ENCODE peak calls at places on chromosomes 6 and 20, in five cellular contexts. One of them, this sample, is unnamed. For H3K9me3, the result is how much of the 10 kb centered on the place peaks cover.

GRCh38 chr6:15763364-15763763 is 100.5 kb upstream of the DTNBP1 start:
- DNase-seq in fibroblast of lung: no peak
- DNase-seq in right cardiac atrium: no peak
- DNase-seq in pancreas: no peak
- DNase-seq in CD4-positive, CD25-positive, alpha-beta regulatory T cell: no peak
- DNase-seq in this sample: no peak

GRCh38 chr20:62662422-62662821 is 20.1 kb downstream of the SLCO4A1 start:
- DNase-seq in pancreas: no peak
- DNase-seq in right cardiac atrium: no peak
- DNase-seq in fibroblast of lung: peak
- DNase-seq in CD4-positive, CD25-positive, alpha-beta regulatory T cell: no peak
- DNase-seq in this sample: no peak

GRCh38 chr6:52953911-52954839 is 40.9 kb downstream of the GSTA4 start:
- DNase-seq in right cardiac atrium: no peak
- DNase-seq in fibroblast of lung: peak
- DNase-seq in pancreas: no peak
- DNase-seq in CD4-positive, CD25-positive, alpha-beta regulatory T cell: no peak
- DNase-seq in this sample: no peak

GRCh38 chr6:11738681-11739375 is 39.8 kb downstream of the ADTRP start:
- DNase-seq in CD4-positive, CD25-positive, alpha-beta regulatory T cell: no peak
- DNase-seq in fibroblast of lung: no peak
- DNase-seq in pancreas: no peak
- DNase-seq in right cardiac atrium: no peak
- DNase-seq in this sample: no peak

GRCh38 chr20:61765081-61765870 is 300.4 kb downstream of the TAF4 start:
- DNase-seq in pancreas: no peak
- DNase-seq in fibroblast of lung: no peak
- DNase-seq in CD4-positive, CD25-positive, alpha-beta regulatory T cell: no peak
- DNase-seq in right cardiac atrium: no peak
- DNase-seq in this sample: no peak

GRCh38 chr6:27031302-27031701 is 216.2 kb upstream of the PRSS16 start:
- DNase-seq in right cardiac atrium: no peak
- DNase-seq in fibroblast of lung: peak
- DNase-seq in pancreas: no peak
- DNase-seq in CD4-positive, CD25-positive, alpha-beta regulatory T cell: no peak
- DNase-seq in this sample: no peak

GRCh38 chr20:40843251-40843650 is 154.2 kb upstream of the MAFB start:
- DNase-seq in pancreas: no peak
- DNase-seq in right cardiac atrium: no peak
- DNase-seq in fibroblast of lung: no peak
- DNase-seq in CD4-positive, CD25-positive, alpha-beta regulatory T cell: no peak
- DNase-seq in this sample: no peak

GRCh38 chr20:8246153-8246552 is 114.1 kb downstream of the PLCB1 start:
- DNase-seq in CD4-positive, CD25-positive, alpha-beta regulatory T cell: no peak
- DNase-seq in right cardiac atrium: no peak
- DNase-seq in pancreas: no peak
- DNase-seq in fibroblast of lung: no peak
- DNase-seq in this sample: no peak

GRCh38 chr6:68502946-68503345 is 132.1 kb upstream of the ADGRB3 start:
- DNase-seq in pancreas: no peak
- DNase-seq in CD4-positive, CD25-positive, alpha-beta regulatory T cell: no peak
- DNase-seq in fibroblast of lung: no peak
- DNase-seq in right cardiac atrium: no peak
- DNase-seq in this sample: no peak

GRCh38 chr6:72865467-72865866 is 243.6 kb downstream of the KCNQ5 start:
- DNase-seq in pancreas: no peak
- DNase-seq in CD4-positive, CD25-positive, alpha-beta regulatory T cell: no peak
- DNase-seq in fibroblast of lung: peak
- DNase-seq in right cardiac atrium: no peak
- DNase-seq in this sample: no peak

GRCh38 chr6:87628881-87629280 is 38.9 kb downstream of the ORC3 start:
- DNase-seq in right cardiac atrium: no peak
- DNase-seq in CD4-positive, CD25-positive, alpha-beta regulatory T cell: no peak
- DNase-seq in fibroblast of lung: peak
- DNase-seq in pancreas: no peak
- DNase-seq in this sample: peak

GRCh38 chr6:44837741-44838140 is 450.2 kb downstream of the CDC5L start:
- DNase-seq in right cardiac atrium: no peak
- DNase-seq in CD4-positive, CD25-positive, alpha-beta regulatory T cell: no peak
- DNase-seq in pancreas: no peak
- DNase-seq in fibroblast of lung: no peak
- DNase-seq in this sample: no peak

GRCh38 chr20:59767656-59768055 is 163.3 kb downstream of the PHACTR3 start:
- DNase-seq in right cardiac atrium: no peak
- DNase-seq in CD4-positive, CD25-positive, alpha-beta regulatory T cell: no peak
- DNase-seq in pancreas: no peak
- DNase-seq in fibroblast of lung: no peak
- DNase-seq in this sample: no peak

GRCh38 chr6:37714836-37715425 is 17.2 kb upstream of the MDGA1 start:
- DNase-seq in CD4-positive, CD25-positive, alpha-beta regulatory T cell: no peak
- DNase-seq in pancreas: no peak
- DNase-seq in right cardiac atrium: no peak
- DNase-seq in fibroblast of lung: peak
- DNase-seq in this sample: no peak

GRCh38 chr6:3592371-3592941 is 135.6 kb upstream of the SLC22A23 start:
- DNase-seq in right cardiac atrium: no peak
- DNase-seq in fibroblast of lung: peak
- DNase-seq in pancreas: no peak
- DNase-seq in CD4-positive, CD25-positive, alpha-beta regulatory T cell: no peak
- DNase-seq in this sample: no peak

GRCh38 chr20:41470362-41471095 is 103.9 kb upstream of the EMILIN3 start:
- DNase-seq in pancreas: no peak
- DNase-seq in fibroblast of lung: no peak
- DNase-seq in CD4-positive, CD25-positive, alpha-beta regulatory T cell: no peak
- DNase-seq in right cardiac atrium: no peak
- DNase-seq in this sample: no peak

GRCh38 chr6:111260570-111261298 is 173.4 kb downstream of the SLC16A10 start:
- DNase-seq in fibroblast of lung: peak
- DNase-seq in right cardiac atrium: no peak
- DNase-seq in pancreas: no peak
- DNase-seq in CD4-positive, CD25-positive, alpha-beta regulatory T cell: no peak
- DNase-seq in this sample: no peak

GRCh38 chr6:71127374-71127773 is 161.2 kb upstream of the OGFRL1 start:
- DNase-seq in fibroblast of lung: peak
- DNase-seq in right cardiac atrium: no peak
- DNase-seq in pancreas: no peak
- DNase-seq in CD4-positive, CD25-positive, alpha-beta regulatory T cell: no peak
- DNase-seq in this sample: no peak

GRCh38 chr6:12605888-12606345 is 110.7 kb upstream of the PHACTR1 start:
- DNase-seq in CD4-positive, CD25-positive, alpha-beta regulatory T cell: peak
- DNase-seq in fibroblast of lung: peak
- DNase-seq in pancreas: peak
- DNase-seq in right cardiac atrium: no peak
- DNase-seq in this sample: peak

GRCh38 chr6:13445005-13445743 is 42.2 kb downstream of the GFOD1 start:
- DNase-seq in pancreas: peak
- DNase-seq in right cardiac atrium: peak
- DNase-seq in fibroblast of lung: peak
- DNase-seq in CD4-positive, CD25-positive, alpha-beta regulatory T cell: no peak
- DNase-seq in this sample: no peak

GRCh38 chr20:33568378-33569289 is 78.7 kb downstream of the CBFA2T2 start:
- DNase-seq in fibroblast of lung: no peak
- DNase-seq in CD4-positive, CD25-positive, alpha-beta regulatory T cell: no peak
- DNase-seq in right cardiac atrium: peak
- DNase-seq in pancreas: no peak
- DNase-seq in this sample: peak

GRCh38 chr6:42104095-42104806 is 38.2 kb downstream of the C6orf132 start:
- DNase-seq in CD4-positive, CD25-positive, alpha-beta regulatory T cell: peak
- DNase-seq in fibroblast of lung: peak
- DNase-seq in right cardiac atrium: peak
- DNase-seq in pancreas: no peak
- DNase-seq in this sample: peak
- H3K4me3 ChIP-seq in CD4-positive, CD25-positive, alpha-beta regulatory T cell: peak
- H3K4me3 ChIP-seq in fibroblast of lung: no peak
- H3K4me3 ChIP-seq in right cardiac atrium: peak
- H3K4me3 ChIP-seq in pancreas: peak
- H3K4me3 ChIP-seq in this sample: peak

DNA sequence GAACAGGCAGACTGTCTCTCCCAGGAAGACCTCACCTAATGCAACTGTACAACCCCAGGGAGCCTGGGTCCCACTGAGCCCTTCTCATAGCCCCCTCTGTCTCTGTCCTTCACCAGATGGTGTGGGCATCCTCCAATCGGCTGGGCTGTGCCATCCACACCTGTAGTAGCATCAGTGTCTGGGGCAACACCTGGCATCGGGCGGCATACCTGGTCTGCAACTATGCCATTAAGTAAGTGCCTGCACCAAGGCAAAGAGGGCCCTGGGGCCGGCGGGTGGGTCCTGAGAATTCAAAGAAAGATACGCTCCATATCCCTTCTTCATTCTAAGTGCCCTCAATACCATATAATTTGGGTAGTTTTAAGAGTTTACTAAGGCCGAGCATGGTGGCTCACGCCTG is 8.3 kb downstream of the R3HDML start:
- DNase-seq in right cardiac atrium: no peak
- DNase-seq in pancreas: no peak
- DNase-seq in fibroblast of lung: no peak
- DNase-seq in CD4-positive, CD25-positive, alpha-beta regulatory T cell: no peak
- DNase-seq in this sample: no peak
- H3K9me3 ChIP-seq in right cardiac atrium: under half
- H3K9me3 ChIP-seq in pancreas: under half
- H3K9me3 ChIP-seq in fibroblast of lung: under half
- H3K9me3 ChIP-seq in CD4-positive, CD25-positive, alpha-beta regulatory T cell: under half
- H3K9me3 ChIP-seq in this sample: under half

GRCh38 chr6:170445487-170445886 is 107.6 kb downstream of the PSMB1 start:
- DNase-seq in pancreas: no peak
- DNase-seq in CD4-positive, CD25-positive, alpha-beta regulatory T cell: no peak
- DNase-seq in right cardiac atrium: no peak
- DNase-seq in fibroblast of lung: no peak
- DNase-seq in this sample: no peak

GRCh38 chr6:170447561-170447930 is 105.6 kb downstream of the PSMB1 start:
- DNase-seq in fibroblast of lung: no peak
- DNase-seq in CD4-positive, CD25-positive, alpha-beta regulatory T cell: no peak
- DNase-seq in right cardiac atrium: no peak
- DNase-seq in pancreas: no peak
- DNase-seq in this sample: no peak

GRCh38 chr6:170444811-170445211 is 108.3 kb downstream of the PSMB1 start:
- DNase-seq in CD4-positive, CD25-positive, alpha-beta regulatory T cell: no peak
- DNase-seq in fibroblast of lung: no peak
- DNase-seq in pancreas: no peak
- DNase-seq in right cardiac atrium: no peak
- DNase-seq in this sample: no peak

GRCh38 chr6:170446841-170447560 is 106.1 kb downstream of the PSMB1 start:
- DNase-seq in CD4-positive, CD25-positive, alpha-beta regulatory T cell: no peak
- DNase-seq in fibroblast of lung: no peak
- DNase-seq in pancreas: no peak
- DNase-seq in right cardiac atrium: no peak
- DNase-seq in this sample: no peak

DNA sequence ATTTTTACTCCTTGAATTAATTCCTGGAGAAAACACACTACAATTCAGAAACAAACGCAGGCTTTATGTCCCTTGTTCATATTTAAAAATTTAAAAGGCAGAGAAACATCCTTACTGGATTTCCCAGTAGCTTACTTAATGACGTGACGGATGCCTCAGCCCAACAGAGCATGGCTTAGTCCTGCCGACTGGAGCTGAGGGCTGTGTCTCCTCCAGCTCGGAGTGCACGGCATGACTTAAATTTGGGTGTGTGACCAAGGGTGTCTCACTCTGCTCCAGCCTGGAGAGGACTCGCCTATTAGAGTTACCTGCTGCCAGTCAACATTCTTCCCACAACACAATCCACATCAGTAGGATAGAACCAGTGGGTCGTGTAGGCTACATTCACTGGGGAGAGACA is 107.1 kb downstream of the PSMB1 start:
- DNase-seq in fibroblast of lung: no peak
- DNase-seq in pancreas: no peak
- DNase-seq in right cardiac atrium: no peak
- DNase-seq in CD4-positive, CD25-positive, alpha-beta regulatory T cell: no peak
- DNase-seq in this sample: no peak
- H3K4me3 ChIP-seq in fibroblast of lung: no peak
- H3K4me3 ChIP-seq in pancreas: no peak
- H3K4me3 ChIP-seq in right cardiac atrium: no peak
- H3K4me3 ChIP-seq in CD4-positive, CD25-positive, alpha-beta regulatory T cell: no peak
- H3K4me3 ChIP-seq in this sample: no peak

DNA sequence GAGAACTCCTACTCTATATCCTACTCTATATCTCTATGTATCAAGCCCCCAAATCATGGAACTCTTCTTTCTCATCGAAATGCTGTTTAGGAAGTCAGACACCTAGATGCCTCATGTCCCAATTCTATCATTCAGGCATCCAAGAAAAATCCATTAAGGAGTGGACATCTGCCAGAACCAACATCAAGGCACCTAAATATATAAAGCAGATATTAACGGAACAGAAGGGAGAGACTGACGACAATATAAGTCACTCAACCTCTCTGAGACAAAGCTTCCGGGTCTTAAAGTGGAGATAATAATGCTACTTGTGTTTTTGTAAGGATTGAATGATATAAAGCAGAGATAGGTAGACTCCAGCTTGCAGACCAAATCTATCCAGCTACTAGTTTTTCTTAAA is 241.5 kb downstream of the NFATC2 start:
- DNase-seq in pancreas: no peak
- DNase-seq in CD4-positive, CD25-positive, alpha-beta regulatory T cell: no peak
- DNase-seq in fibroblast of lung: no peak
- DNase-seq in right cardiac atrium: no peak
- DNase-seq in this sample: no peak
- H3K9me3 ChIP-seq in pancreas: under half
- H3K9me3 ChIP-seq in CD4-positive, CD25-positive, alpha-beta regulatory T cell: under half
- H3K9me3 ChIP-seq in fibroblast of lung: under half
- H3K9me3 ChIP-seq in right cardiac atrium: under half
- H3K9me3 ChIP-seq in this sample: under half

DNA sequence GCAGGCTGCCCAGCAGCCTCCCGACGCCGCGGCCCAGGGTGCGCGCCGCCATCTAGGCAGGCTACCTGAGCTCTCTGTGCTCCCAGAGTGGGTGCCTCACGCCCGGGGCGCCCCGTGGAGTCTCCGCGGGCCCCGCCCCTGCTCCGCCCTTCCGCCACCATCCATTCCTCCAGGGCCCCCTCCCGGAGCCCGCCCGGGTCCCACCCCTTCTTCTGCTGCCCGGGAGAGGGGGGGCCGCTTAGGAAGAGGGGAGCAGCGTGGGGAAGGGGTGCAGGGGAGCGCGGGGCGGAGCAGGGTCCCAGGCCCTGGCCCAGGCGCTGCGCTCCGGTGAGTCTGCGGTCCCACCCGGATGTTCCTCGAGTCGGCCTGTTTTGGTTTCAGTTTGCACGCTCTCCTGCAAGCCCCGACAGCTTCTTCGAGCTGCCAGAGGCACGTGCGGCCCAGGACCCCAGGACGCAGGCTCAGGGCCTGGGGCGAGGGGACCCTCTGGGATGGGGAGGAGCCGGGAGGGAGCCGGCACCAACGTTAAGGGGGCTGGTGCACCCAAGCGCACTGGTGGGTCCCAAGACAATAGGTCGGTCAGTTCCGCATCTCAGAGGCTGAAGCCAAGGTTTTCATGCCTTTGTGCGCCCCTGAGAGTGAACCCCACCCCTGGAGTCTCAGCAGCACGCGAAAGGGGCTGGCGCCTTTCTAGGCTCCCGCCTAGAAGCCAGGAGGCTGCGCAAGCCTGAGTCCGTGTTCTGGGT is at the start of gene ACSS1:
- DNase-seq in fibroblast of lung: peak
- DNase-seq in pancreas: peak
- DNase-seq in CD4-positive, CD25-positive, alpha-beta regulatory T cell: peak
- DNase-seq in right cardiac atrium: peak
- DNase-seq in this sample: peak
- H3K4me3 ChIP-seq in fibroblast of lung: peak
- H3K4me3 ChIP-seq in pancreas: peak
- H3K4me3 ChIP-seq in CD4-positive, CD25-positive, alpha-beta regulatory T cell: peak
- H3K4me3 ChIP-seq in right cardiac atrium: peak
- H3K4me3 ChIP-seq in this sample: peak

GRCh38 chr20:90651-91050 is 3.2 kb downstream of the DEFB125 start:
- DNase-seq in fibroblast of lung: no peak
- DNase-seq in CD4-positive, CD25-positive, alpha-beta regulatory T cell: no peak
- DNase-seq in right cardiac atrium: no peak
- DNase-seq in pancreas: no peak
- DNase-seq in this sample: no peak
- H3K9me3 ChIP-seq in fibroblast of lung: under half
- H3K9me3 ChIP-seq in CD4-positive, CD25-positive, alpha-beta regulatory T cell: under half
- H3K9me3 ChIP-seq in right cardiac atrium: under half
- H3K9me3 ChIP-seq in pancreas: under half
- H3K9me3 ChIP-seq in this sample: under half

This sample was measured in MM.1S.